ENCODE peak calls at places on chromosomes 4 and X, in six cellular contexts. D, M, Z, C, B and I are unnamed samples.

GRCh38 chrX:101028562-101028961 is 23.3 kb downstream of the TRMT2B start:
- DNase-seq in Z (no peak), D (no peak), C (no peak), M (no peak), B (no peak), I (no peak)

GRCh38 chrX:130106071-130106470 is 4.2 kb downstream of the ELF4 start:
- DNase-seq in Z (no peak), D (no peak), C (no peak), M (peak), B (no peak), I (no peak)

GRCh38 chr4:117817316-117817715 is 217.0 kb upstream of the NDST3 start:
- DNase-seq in D (peak), C (no peak), M (no peak), B (no peak), Z (peak), I (no peak)

GRCh38 chrX:106963111-106963510 is 36.9 kb downstream of the MORC4 start:
- DNase-seq in M (no peak), C (no peak), Z (no peak), B (no peak), D (no peak), I (no peak)

GRCh38 chrX:132877954-132878536 is 80.4 kb downstream of the HS6ST2 start:
- DNase-seq in M (no peak), B (no peak), D (no peak), Z (no peak), C (no peak), I (no peak)

GRCh38 chrX:143058096-143058495 is 32.4 kb downstream of the SPANXN4 start:
- DNase-seq in D (no peak), Z (no peak), C (no peak), M (no peak), B (no peak), I (no peak)

GRCh38 chrX:9341305-9342201 is 123.3 kb upstream of the TBL1X start:
- DNase-seq in M (peak), B (no peak), C (peak), Z (peak), D (peak), I (peak)

GRCh38 chrX:66676413-66676812 is 37.5 kb upstream of the EDA2R start:
- DNase-seq in B (no peak), C (no peak), Z (peak), M (peak), D (peak), I (no peak)

GRCh38 chr4:165367040-165367439 is 11.8 kb upstream of the CPE start:
- DNase-seq in C (no peak), Z (no peak), D (no peak), M (no peak), B (no peak), I (no peak)

GRCh38 chr4:536351-536972 is 37.5 kb downstream of the PIGG start:
- DNase-seq in B (no peak), Z (no peak), M (no peak), C (no peak), D (no peak), I (no peak)

GRCh38 chrX:109841257-109841656 is 108.2 kb upstream of the ACSL4 start:
- DNase-seq in B (no peak), D (no peak), Z (no peak), C (no peak), M (no peak), I (no peak)

GRCh38 chrX:39682778-39683177 is 415.0 kb downstream of the BCOR start:
- DNase-seq in M (no peak), C (no peak), Z (no peak), D (no peak), B (no peak), I (no peak)

GRCh38 chr4:108336076-108336475 is 167.3 kb upstream of the LEF1 start:
- DNase-seq in Z (peak), D (peak), B (peak), C (no peak), M (no peak), I (no peak)

GRCh38 chr4:85909851-85910250 is 434.9 kb downstream of the ARHGAP24 start:
- DNase-seq in C (no peak), B (no peak), D (no peak), Z (no peak), M (no peak), I (no peak)

GRCh38 chr4:41281038-41281634 is 24.4 kb downstream of the UCHL1 start:
- DNase-seq in C (peak), B (peak), Z (peak), M (peak), D (peak), I (peak)

GRCh38 chrX:17706676-17707075 is 30.6 kb upstream of the SCML1 start:
- DNase-seq in B (no peak), D (peak), Z (peak), M (no peak), C (peak), I (no peak)

GRCh38 chrX:110131031-110131430 is 128.1 kb downstream of the TMEM164 start:
- DNase-seq in Z (no peak), B (no peak), D (no peak), M (no peak), C (no peak), I (no peak)

GRCh38 chrX:41137589-41137988 is 52.3 kb downstream of the USP9X start:
- DNase-seq in M (no peak), D (no peak), C (no peak), Z (peak), B (no peak), I (no peak)

GRCh38 chr4:165631208-165631894 is 241.7 kb upstream of the TLL1 start:
- DNase-seq in M (no peak), C (no peak), B (peak), Z (peak), D (no peak), I (no peak)

GRCh38 chrX:148574247-148574973 is 74.0 kb downstream of the AFF2 start:
- DNase-seq in Z (peak), D (peak), M (no peak), B (no peak), C (no peak), I (no peak)

GRCh38 chr4:114479595-114479994 is 119.0 kb upstream of the UGT8 start:
- DNase-seq in D (no peak), Z (no peak), C (no peak), M (no peak), B (no peak), I (no peak)

GRCh38 chr4:145937990-145938611 is 522 bp downstream of the ZNF827 start:
- DNase-seq in D (peak), Z (peak), C (peak), M (peak), B (no peak), I (peak)

GRCh38 chr4:88481557-88481956 is 24.6 kb downstream of the HERC5 start:
- DNase-seq in B (no peak), M (no peak), D (no peak), C (no peak), Z (no peak), I (no peak)

GRCh38 chr4:8410641-8411271 is 29.8 kb downstream of the ACOX3 start:
- DNase-seq in Z (peak), M (peak), C (peak), B (no peak), D (no peak), I (peak)

GRCh38 chr4:153647975-153648374 is 36.1 kb upstream of the TLR2 start:
- DNase-seq in M (no peak), B (no peak), Z (no peak), D (no peak), C (no peak), I (no peak)

GRCh38 chr4:114654607-114655006 is 56.0 kb downstream of the UGT8 start:
- DNase-seq in C (peak), D (no peak), Z (no peak), M (no peak), B (no peak), I (no peak)

GRCh38 chrX:110755611-110756010 is 40.0 kb downstream of the CHRDL1 start:
- DNase-seq in D (peak), B (no peak), C (no peak), Z (peak), M (no peak), I (no peak)

GRCh38 chr4:10917475-10918103 is 233.0 kb upstream of the CLNK start:
- DNase-seq in Z (peak), C (peak), D (peak), M (no peak), B (no peak), I (no peak)

GRCh38 chr4:1752284-1753041 is 31.1 kb downstream of the TACC3 start:
- DNase-seq in Z (no peak), M (peak), B (no peak), D (no peak), C (no peak), I (peak)

DNA sequence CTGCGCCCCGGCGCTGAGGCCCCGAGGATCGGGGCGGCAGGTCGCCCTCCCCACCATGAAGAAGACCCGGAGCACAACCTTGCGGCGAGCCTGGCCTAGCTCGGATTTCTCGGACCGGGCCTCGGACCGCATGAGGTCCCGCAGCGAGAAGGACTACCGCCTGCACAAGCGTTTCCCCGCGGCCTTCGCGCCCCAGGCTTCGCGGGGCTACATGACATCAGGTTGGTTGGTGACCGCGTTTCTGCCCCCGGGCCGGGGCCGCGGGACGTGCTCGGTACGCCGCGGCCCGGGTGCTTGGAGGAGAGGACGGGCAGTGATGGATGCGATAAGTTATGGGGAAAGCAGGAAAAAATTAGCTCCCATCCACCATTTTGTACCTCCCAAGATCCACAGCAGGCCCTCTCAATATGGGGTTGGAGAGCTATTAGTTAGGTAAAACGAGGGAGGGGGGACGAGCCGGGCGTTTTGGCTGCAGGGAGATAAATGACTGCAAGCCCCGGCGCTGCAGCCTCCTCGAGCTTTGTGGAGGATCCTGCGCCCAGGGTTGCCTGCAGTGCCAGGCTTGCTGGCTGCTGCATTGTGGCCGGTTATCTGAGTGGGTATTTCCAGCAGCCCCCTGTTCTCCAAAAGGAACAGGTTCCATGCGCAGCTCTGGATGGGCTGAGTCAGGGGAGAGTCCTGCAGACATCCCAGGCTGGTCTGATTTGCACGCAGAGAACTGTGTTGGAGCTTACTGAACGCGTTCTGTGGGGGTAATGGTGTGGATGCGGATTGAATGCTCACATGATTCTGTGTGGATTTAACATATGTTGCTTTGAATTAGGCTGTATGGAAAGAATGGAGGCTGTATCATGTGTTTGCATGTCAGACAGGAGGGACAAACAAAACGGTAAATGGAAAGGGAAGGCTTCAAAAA is 1.9 kb downstream of the STOX2 start:
- DNase-seq in C (peak), B (no peak), Z (no peak), M (no peak), D (no peak), I (no peak)
- TF ChIP-seq EZH2 in C (peak), B (peak), Z (no peak), M (peak), D (peak), I (no peak)

GRCh38 chrX:21374163-21374993 is at the start of gene CNKSR2:
- DNase-seq in D (no peak), C (peak), M (peak), Z (peak), B (no peak), I (peak)
- TF ChIP-seq EZH2 in D (no peak), C (no peak), M (peak), Z (peak), B (no peak), I (no peak)

GRCh38 chr4:140293979-140294378 is 79.5 kb upstream of the SCOC start:
- DNase-seq in B (no peak), C (no peak), D (no peak), M (no peak), Z (no peak), I (no peak)
- TF ChIP-seq EZH2 in B (no peak), C (no peak), D (no peak), M (no peak), Z (no peak), I (no peak)

GRCh38 chr4:105896461-105896939 is 1.2 kb downstream of the NPNT start:
- DNase-seq in C (no peak), M (no peak), D (no peak), B (no peak), Z (no peak), I (no peak)
- TF ChIP-seq EZH2 in C (no peak), M (peak), D (peak), B (peak), Z (peak), I (no peak)

DNA sequence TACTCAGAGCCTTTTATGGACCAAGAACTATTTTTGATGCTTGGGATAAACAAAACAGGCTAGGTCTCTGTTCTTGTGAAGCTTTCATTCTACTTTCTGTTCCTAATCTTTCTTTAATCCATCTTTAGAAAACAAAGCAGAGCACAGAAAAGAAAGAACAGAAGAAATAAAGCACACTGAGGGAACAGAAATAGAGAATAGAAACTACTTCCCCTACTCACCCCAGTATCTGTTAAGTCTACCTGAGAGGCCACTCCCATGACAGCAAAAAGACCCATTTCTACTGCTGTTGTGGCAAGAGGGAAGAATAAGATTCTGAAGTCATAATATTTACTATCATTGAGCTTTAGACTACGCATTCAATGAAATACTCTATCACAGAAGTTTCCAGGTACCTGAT is 9.2 kb downstream of the RFC1 start:
- DNase-seq in Z (no peak), C (no peak), B (no peak), D (no peak), M (no peak), I (no peak)
- TF ChIP-seq EZH2 in Z (no peak), C (no peak), B (no peak), D (no peak), M (no peak), I (no peak)

DNA sequence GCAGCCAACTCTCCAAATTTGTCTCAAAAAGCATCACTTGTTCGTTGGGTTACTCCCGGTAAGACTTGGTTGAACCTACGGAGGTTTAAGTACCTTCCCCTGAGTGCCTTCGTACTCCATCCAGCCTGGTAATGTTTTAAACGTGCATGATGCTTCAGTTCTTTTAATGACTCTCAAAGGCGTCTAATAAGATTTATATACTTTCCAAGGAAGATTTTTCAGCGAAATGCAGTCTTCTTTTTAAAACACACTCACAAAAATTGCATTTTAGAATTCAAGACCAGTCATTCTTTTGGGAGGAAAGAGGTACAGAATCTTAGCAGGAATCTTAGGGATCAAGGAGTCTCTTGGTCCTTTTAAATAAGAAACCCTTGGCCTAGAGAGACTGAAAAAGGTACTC is 430 bp upstream of the TRPC3 start:
- DNase-seq in Z (no peak), D (no peak), C (no peak), B (no peak), M (no peak), I (no peak)
- TF ChIP-seq EZH2 in Z (no peak), D (no peak), C (no peak), B (peak), M (no peak), I (no peak)

GRCh38 chr4:122759639-122760310 is 27.3 kb downstream of the BBS12 start:
- DNase-seq in Z (no peak), C (no peak), M (no peak), B (no peak), D (no peak), I (no peak)
- TF ChIP-seq EZH2 in Z (no peak), C (no peak), M (no peak), B (no peak), D (no peak), I (no peak)

GRCh38 chr4:22515145-22515887 is 550 bp downstream of the ADGRA3 start:
- DNase-seq in D (peak), Z (peak), B (no peak), C (peak), M (peak), I (peak)
- TF ChIP-seq EZH2 in D (no peak), Z (no peak), B (no peak), C (no peak), M (no peak), I (no peak)